ENCODE peak calls at places on chromosomes 13 and 19, in seven cellular contexts. M, U, O, J, P, T and Q are unnamed samples.

GRCh38 chr19:14015454-14016035 is 9.4 kb upstream of the RFX1 start:
- DNase-seq in U (no peak), M (peak; percentile 5), T (no peak), O (no peak), J (no peak), P (no peak), Q (no peak)

GRCh38 chr19:2391118-2391725 is 31.2 kb downstream of the TMPRSS9 start:
- DNase-seq in T (peak; percentile 78), J (no peak), P (peak; percentile 33), U (peak; percentile 82), M (no peak), O (peak; percentile 82), Q (peak; percentile 80)

GRCh38 chr13:23979361-23980159 is 82.3 kb upstream of the C1QTNF9B start:
- DNase-seq in U (peak; percentile 94), J (peak; percentile 81), O (peak; percentile 84), P (peak; percentile 83), T (peak; percentile 82), M (peak; percentile 77), Q (peak; percentile 82)

GRCh38 chr19:37333457-37333856 is 37.4 kb upstream of the ZNF527 start:
- DNase-seq in U (peak; percentile 41), T (no peak), M (no peak), O (peak; percentile 32), J (no peak), P (no peak), Q (peak; percentile 65)

GRCh38 chr13:99264053-99264452 is 5.9 kb upstream of the GPR18 start:
- DNase-seq in M (no peak), J (no peak), U (no peak), O (no peak), P (no peak), T (no peak), Q (no peak)

GRCh38 chr19:56348289-56348877 is 33.7 kb upstream of the ZSCAN5A start:
- DNase-seq in M (no peak), J (no peak), O (no peak), T (no peak), U (peak; percentile 21), P (no peak), Q (peak; percentile 15)

GRCh38 chr13:37616131-37616530 is 17.6 kb upstream of the POSTN start:
- DNase-seq in P (no peak), M (no peak), U (no peak), T (peak; percentile 28), J (no peak), O (no peak), Q (no peak)

GRCh38 chr13:111519490-111520170 is 199.2 kb downstream of the TEX29 start:
- DNase-seq in M (peak; percentile 19), O (no peak), J (no peak), T (no peak), P (no peak), U (no peak), Q (no peak)

GRCh38 chr13:41827507-41828213 is 133.2 kb downstream of the VWA8 start:
- DNase-seq in M (no peak), J (no peak), P (no peak), O (peak; percentile 93), T (peak; percentile 94), U (peak; percentile 93), Q (peak; percentile 95)

GRCh38 chr19:54881884-54882283 is 7.8 kb downstream of the FCAR start:
- DNase-seq in M (no peak), P (no peak), O (no peak), U (no peak), T (no peak), J (no peak), Q (no peak)

GRCh38 chr19:54883228-54883627 is 9.2 kb downstream of the FCAR start:
- DNase-seq in J (no peak), P (no peak), U (no peak), O (no peak), M (no peak), T (no peak), Q (no peak)

DNA sequence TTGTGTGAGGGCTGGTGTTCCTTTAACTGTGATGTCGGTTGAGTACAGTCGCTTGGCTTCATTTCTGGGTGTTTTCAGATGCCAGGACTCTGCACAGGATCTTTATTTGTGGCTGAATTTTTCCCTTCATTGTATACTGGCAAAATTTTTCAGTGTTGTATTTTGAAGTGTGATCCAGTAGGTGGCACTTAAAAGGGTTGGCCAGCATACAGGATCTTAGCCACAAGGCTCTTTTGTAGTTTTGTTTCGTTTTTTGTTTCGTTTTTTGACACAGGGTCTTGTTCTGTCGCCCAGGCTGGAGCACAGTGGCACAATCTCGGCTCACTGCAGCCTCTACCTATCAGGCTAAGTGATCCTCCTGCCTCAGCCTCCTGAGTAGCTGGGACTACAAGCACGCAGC is 8.7 kb downstream of the FCAR start:
- DNase-seq in O (no peak), U (no peak), P (no peak), M (no peak), J (no peak), T (no peak), Q (no peak)
- TF ChIP-seq CTCF in O (no peak), U (no peak), P (no peak), M (no peak), J (no peak), T (no peak), Q (no peak)

GRCh38 chr19:49666120-49666444 is 349 bp downstream of the BCL2L12 start:
- DNase-seq in J (no peak), P (no peak), O (no peak), M (no peak), T (no peak), U (no peak), Q (peak; percentile 30)

GRCh38 chr19:49665301-49666119 is at the start of the genes BCL2L12 and IRF3:
- DNase-seq in O (peak; percentile 97), J (peak; percentile 98), P (peak; percentile 98), M (peak; percentile 98), T (peak; percentile 93), U (peak; percentile 97), Q (peak; percentile 93)

GRCh38 chr19:49664171-49665070 is 1.2 kb downstream of the IRF3 start:
- DNase-seq in T (peak; percentile 67), U (peak; percentile 78), P (peak; percentile 90), J (peak; percentile 89), O (peak; percentile 65), M (peak; percentile 93), Q (peak; percentile 64)

GRCh38 chr19:49669511-49669910 is 3.8 kb downstream of the BCL2L12 start:
- DNase-seq in U (no peak), J (no peak), T (no peak), P (no peak), O (no peak), M (no peak), Q (peak; percentile 32)

GRCh38 chr19:49667473-49667872 is 1.7 kb downstream of the BCL2L12 start:
- DNase-seq in M (no peak), P (no peak), T (no peak), U (no peak), O (no peak), J (no peak), Q (no peak)
- H3K4me3 ChIP-seq in M (no peak overlapping the region), P (no peak overlapping the region), T (no peak overlapping the region), U (no peak overlapping the region), O (no peak overlapping the region), J (no peak overlapping the region), Q (no peak overlapping the region)

DNA sequence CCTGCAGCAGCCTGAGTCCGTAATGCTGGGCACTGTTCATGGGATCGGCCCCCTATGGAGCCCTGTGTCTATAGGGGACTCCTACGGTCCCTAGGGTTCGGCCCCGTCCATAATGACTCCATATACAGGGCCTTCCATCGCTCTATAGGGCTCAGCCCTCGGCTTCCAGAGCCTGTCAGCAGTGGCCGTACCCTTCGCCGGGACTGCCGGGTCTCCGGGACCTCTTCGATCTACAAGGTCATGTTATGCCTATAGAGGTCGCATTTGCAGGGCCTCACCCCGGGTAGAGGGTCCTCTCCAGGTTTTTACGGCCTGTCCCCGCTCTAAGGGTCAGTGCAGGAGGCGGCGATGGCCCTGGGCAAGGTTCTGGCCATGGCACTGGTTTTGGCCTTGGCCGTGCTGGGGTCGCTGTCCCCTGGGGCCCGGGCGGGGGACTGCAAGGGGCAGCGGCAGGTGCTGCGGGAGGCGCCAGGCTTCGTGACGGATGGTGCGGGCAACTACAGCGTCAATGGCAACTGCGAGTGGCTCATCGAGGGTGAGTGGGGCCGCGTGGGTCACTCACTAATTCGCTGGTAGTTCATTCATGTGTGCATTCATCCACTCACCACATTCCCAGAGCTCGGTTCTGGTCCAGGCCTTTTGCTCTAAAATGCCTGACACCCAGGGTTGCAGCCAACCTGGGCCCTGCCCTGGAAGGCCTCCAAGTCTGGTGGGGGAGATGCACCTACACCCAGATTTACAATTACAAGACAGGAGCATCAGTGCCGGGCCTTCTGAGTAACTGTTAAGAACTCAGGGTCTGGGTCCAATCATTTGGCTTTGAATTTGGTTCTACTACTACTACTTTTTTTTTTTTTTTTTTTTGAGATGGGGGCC is 699 bp downstream of the MEGF8 start:
- DNase-seq in O (no peak), P (peak; percentile 12), J (peak; percentile 41), U (no peak), M (no peak), T (no peak), Q (no peak)
- TF ChIP-seq CTCF in O (no peak), P (no peak), J (peak; percentile 9), U (no peak), M (no peak), T (no peak), Q (no peak)

DNA sequence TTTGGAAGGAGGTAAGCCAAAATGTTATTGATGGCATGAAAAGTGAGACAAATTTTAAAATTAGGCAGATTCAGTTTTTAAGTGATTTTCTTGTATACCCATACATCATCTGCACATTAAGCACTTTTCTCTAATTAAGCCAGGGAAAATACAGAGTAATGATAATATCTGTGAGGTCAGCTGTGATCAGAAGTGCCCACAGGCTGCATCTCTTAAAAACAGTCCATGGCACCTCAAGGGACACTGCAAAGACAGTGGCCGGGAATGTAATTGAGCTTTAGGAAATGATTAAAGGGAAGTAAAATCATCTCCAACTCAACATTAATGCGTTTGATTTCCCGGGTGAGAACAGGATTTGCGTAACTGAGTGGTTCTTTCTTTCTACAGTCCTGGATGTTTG is 2.0 kb downstream of the COL4A1 start:
- DNase-seq in M (no peak), T (no peak), P (no peak), O (no peak), U (no peak), J (no peak), Q (peak; percentile 43)
- H3K4me3 ChIP-seq in M (peak overlapping the region; percentile 78), T (peak overlapping the region; percentile 84), P (no peak overlapping the region), O (peak overlapping the region; percentile 7), U (peak overlapping the region; percentile 87), J (peak overlapping the region; percentile 77), Q (no peak overlapping the region)

DNA sequence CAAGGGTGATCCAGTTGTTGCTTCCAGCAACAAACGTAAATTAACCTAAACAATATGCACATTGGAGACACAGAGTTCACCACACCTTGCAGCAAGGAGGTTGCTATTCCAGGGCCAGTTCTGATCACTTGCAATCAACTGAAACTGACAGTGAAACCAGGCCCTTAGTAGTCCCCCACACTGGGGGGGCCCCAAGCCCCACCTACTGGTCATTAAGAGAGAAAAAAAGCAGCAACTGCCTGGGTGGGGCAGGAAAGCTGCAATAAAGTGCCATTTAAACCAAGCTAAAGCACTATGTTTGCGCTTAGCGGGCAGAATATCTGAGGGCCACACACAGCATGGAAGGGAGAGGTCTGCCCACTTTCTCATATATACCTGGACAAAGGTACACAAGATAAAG is 51.5 kb downstream of the ATP7B start:
- DNase-seq in T (no peak), J (no peak), U (no peak), P (no peak), O (no peak), M (no peak), Q (no peak)
- TF ChIP-seq CTCF in T (no peak), J (no peak), U (no peak), P (no peak), O (no peak), M (no peak), Q (no peak)